ENCODE peak calls at places on chromosome 19, in seven cellular contexts. Q is stimulated activated CD8-positive, alpha-beta memory T cell treated with anti-CD3 and anti-CD28 coated beads, Interleukin-7, amount 100 ng/mL, for 1 hour; H is hypothalamus; N is tibial artery; E is SW 1271; I is GM10248; C is substantia nigra. S is an unnamed sample.

GRCh38 chr19:30552593-30552992 is 180.4 kb downstream of the ZNF536 start:
- DNase-seq in C (no peak), N (no peak), H (no peak), E (no peak), I (no peak), Q (no peak), S (no peak)

GRCh38 chr19:14187586-14187985 is 18.4 kb downstream of the ADGRL1 start:
- DNase-seq in I (no peak), E (no peak), C (no peak), Q (no peak), H (no peak), N (no peak), S (no peak)

GRCh38 chr19:18464646-18465045 is 26.7 kb upstream of the ISYNA1 start:
- DNase-seq in I (no peak), Q (no peak), N (peak), C (peak), E (no peak), H (no peak), S (no peak)

GRCh38 chr19:47377801-47378200 is 28.7 kb downstream of the DHX34 start:
- DNase-seq in N (no peak), Q (no peak), E (no peak), C (no peak), I (no peak), H (no peak), S (no peak)

GRCh38 chr19:13068064-13068807 is 34.4 kb downstream of the LYL1 start:
- DNase-seq in Q (no peak), I (no peak), C (peak), E (no peak), H (no peak), N (no peak), S (no peak)

GRCh38 chr19:52138614-52139290 is 986 bp downstream of the ZNF616 start:
- DNase-seq in Q (no peak), H (no peak), I (peak), N (peak), C (no peak), E (no peak), S (no peak)

GRCh38 chr19:16208064-16208759 is 10.5 kb downstream of the AP1M1 start:
- DNase-seq in N (no peak), C (no peak), Q (no peak), I (no peak), H (no peak), E (no peak), S (no peak)

GRCh38 chr19:48552406-48553322 is 692 bp downstream of the SULT2B1 start:
- DNase-seq in N (no peak), C (no peak), I (no peak), H (no peak), E (no peak), Q (no peak), S (no peak)

GRCh38 chr19:3834349-3835054 is 34.3 kb downstream of the ZFR2 start:
- DNase-seq in C (no peak), I (no peak), N (no peak), H (no peak), Q (no peak), E (no peak), S (no peak)

GRCh38 chr19:741506-742131 is 9.3 kb upstream of the MISP start:
- DNase-seq in E (peak), Q (no peak), C (no peak), H (no peak), I (no peak), N (no peak), S (no peak)

GRCh38 chr19:55353803-55354697 is 469 bp downstream of the COX6B2 start:
- DNase-seq in N (peak), H (no peak), E (peak), I (peak), Q (peak), C (no peak), S (no peak)

GRCh38 chr19:29532097-29532496 is 6.3 kb downstream of the VSTM2B start:
- DNase-seq in H (no peak), N (no peak), C (no peak), E (no peak), I (no peak), Q (no peak), S (no peak)

GRCh38 chr19:47284324-47284899 is 9.7 kb downstream of the INAFM1 start:
- DNase-seq in I (peak), N (no peak), Q (no peak), E (peak), C (no peak), H (no peak), S (peak)

GRCh38 chr19:5547881-5548280 is 19.9 kb downstream of the TINCR start:
- DNase-seq in Q (no peak), C (no peak), H (no peak), I (no peak), N (no peak), E (peak), S (no peak)

GRCh38 chr19:55600336-55601028 is 394 bp downstream of the ZNF524 start:
- DNase-seq in I (peak), E (peak), N (no peak), H (peak), Q (no peak), C (peak), S (no peak)

GRCh38 chr19:41426952-41427646 is at the start of gene B3GNT8:
- DNase-seq in Q (no peak), H (no peak), I (peak), N (peak), C (no peak), E (no peak), S (no peak)

GRCh38 chr19:24071078-24071477 is 15.9 kb upstream of the ZNF254 start:
- DNase-seq in N (no peak), I (no peak), Q (no peak), H (no peak), E (no peak), C (no peak), S (no peak)

GRCh38 chr19:4108767-4109625 is 14.9 kb downstream of the MAP2K2 start:
- DNase-seq in C (no peak), I (peak), Q (peak), E (no peak), H (no peak), N (no peak), S (no peak)

GRCh38 chr19:39082745-39083598 is 1.2 kb upstream of the ACP7 start:
- DNase-seq in C (peak), Q (no peak), E (no peak), H (no peak), I (no peak), N (no peak), S (no peak)

GRCh38 chr19:45884682-45885555 is 1.0 kb downstream of the IRF2BP1 start:
- DNase-seq in C (no peak), N (no peak), I (peak), Q (no peak), E (no peak), H (no peak), S (no peak)

GRCh38 chr19:7916137-7916907 is 1.7 kb downstream of the TGFBR3L start:
- DNase-seq in H (no peak), N (no peak), I (no peak), E (peak), C (no peak), Q (no peak), S (no peak)

GRCh38 chr19:45667620-45668341 is at the start of gene GIPR:
- DNase-seq in H (no peak), I (peak), Q (peak), C (no peak), E (peak), N (no peak), S (no peak)

GRCh38 chr19:45402469-45403070 is 2.3 kb downstream of the PPP1R13L start:
- DNase-seq in Q (no peak), I (peak), C (no peak), H (no peak), N (no peak), E (peak), S (no peak)

GRCh38 chr19:4300589-4300988 is 1.6 kb downstream of the TMIGD2 start:
- DNase-seq in H (no peak), I (no peak), E (no peak), N (no peak), C (no peak), Q (no peak), S (no peak)

GRCh38 chr19:6100284-6100915 is 9.9 kb downstream of the RFX2 start:
- DNase-seq in Q (no peak), E (no peak), N (no peak), C (no peak), H (no peak), I (peak), S (no peak)

GRCh38 chr19:44684892-44685847 is 13.8 kb upstream of the CEACAM16 start:
- DNase-seq in E (peak), I (no peak), H (no peak), N (peak), C (no peak), Q (no peak), S (no peak)

S was measured in Panc1.